ENCODE peak calls at places on chromosomes 6 and 20, in eight cellular contexts. One of them, this sample, is unnamed.
A peak's percentile ranks its signal among the peaks of the same experiment; 100 is the strongest.

GRCh38 chr6:107917468-107918375 is 40.3 kb downstream of the SEC63 start:
- DNase-seq in H1: no peak
- DNase-seq in HFFc6: no peak
- DNase-seq in progenitor cell of endocrine pancreas: no peak
- DNase-seq in pancreas: no peak
- DNase-seq in epithelial cell of esophagus: no peak
- DNase-seq in RWPE2: no peak
- DNase-seq in B cell: no peak
- DNase-seq in this sample: peak; percentile 20

GRCh38 chr6:3061501-3061941 is 6.8 kb upstream of the RIPK1 start:
- DNase-seq in H1: no peak
- DNase-seq in HFFc6: peak; percentile 91
- DNase-seq in progenitor cell of endocrine pancreas: no peak
- DNase-seq in pancreas: no peak
- DNase-seq in epithelial cell of esophagus: peak; percentile 88
- DNase-seq in RWPE2: no peak
- DNase-seq in B cell: no peak
- DNase-seq in this sample: no peak

GRCh38 chr6:37192669-37193068 is 22.7 kb downstream of the PIM1 start:
- DNase-seq in H1: no peak
- DNase-seq in HFFc6: no peak
- DNase-seq in progenitor cell of endocrine pancreas: no peak
- DNase-seq in pancreas: no peak
- DNase-seq in epithelial cell of esophagus: no peak
- DNase-seq in RWPE2: no peak
- DNase-seq in B cell: no peak
- DNase-seq in this sample: no peak

GRCh38 chr6:99092461-99092860 is 144.7 kb upstream of the FBXL4 start:
- DNase-seq in H1: no peak
- DNase-seq in HFFc6: no peak
- DNase-seq in progenitor cell of endocrine pancreas: no peak
- DNase-seq in pancreas: no peak
- DNase-seq in epithelial cell of esophagus: no peak
- DNase-seq in RWPE2: no peak
- DNase-seq in B cell: no peak
- DNase-seq in this sample: no peak

GRCh38 chr6:7282097-7282906 is 30.7 kb downstream of the SSR1 start:
- DNase-seq in H1: no peak
- DNase-seq in HFFc6: no peak
- DNase-seq in progenitor cell of endocrine pancreas: no peak
- DNase-seq in pancreas: no peak
- DNase-seq in epithelial cell of esophagus: no peak
- DNase-seq in RWPE2: no peak
- DNase-seq in B cell: no peak
- DNase-seq in this sample: no peak

GRCh38 chr6:71375676-71376075 is 87.1 kb downstream of the OGFRL1 start:
- DNase-seq in H1: no peak
- DNase-seq in HFFc6: no peak
- DNase-seq in progenitor cell of endocrine pancreas: no peak
- DNase-seq in pancreas: no peak
- DNase-seq in epithelial cell of esophagus: peak; percentile 53
- DNase-seq in RWPE2: no peak
- DNase-seq in B cell: no peak
- DNase-seq in this sample: no peak

GRCh38 chr6:79574636-79575035 is 37.4 kb upstream of the LCA5 start:
- DNase-seq in H1: no peak
- DNase-seq in HFFc6: peak; percentile 13
- DNase-seq in progenitor cell of endocrine pancreas: no peak
- DNase-seq in pancreas: no peak
- DNase-seq in epithelial cell of esophagus: peak; percentile 32
- DNase-seq in RWPE2: no peak
- DNase-seq in B cell: no peak
- DNase-seq in this sample: no peak

GRCh38 chr20:51385941-51386530 is 156.5 kb downstream of the NFATC2 start:
- DNase-seq in H1: no peak
- DNase-seq in HFFc6: peak; percentile 25
- DNase-seq in progenitor cell of endocrine pancreas: no peak
- DNase-seq in pancreas: no peak
- DNase-seq in epithelial cell of esophagus: peak; percentile 57
- DNase-seq in RWPE2: peak; percentile 66
- DNase-seq in B cell: peak; percentile 49
- DNase-seq in this sample: peak; percentile 59

GRCh38 chr6:17091122-17091521 is 10.7 kb upstream of the STMND1 start:
- DNase-seq in H1: no peak
- DNase-seq in HFFc6: no peak
- DNase-seq in progenitor cell of endocrine pancreas: no peak
- DNase-seq in pancreas: no peak
- DNase-seq in epithelial cell of esophagus: peak; percentile 13
- DNase-seq in RWPE2: no peak
- DNase-seq in B cell: no peak
- DNase-seq in this sample: no peak

GRCh38 chr6:3152689-3153088 is 4.7 kb downstream of the TUBB2A start:
- DNase-seq in H1: no peak
- DNase-seq in HFFc6: no peak
- DNase-seq in progenitor cell of endocrine pancreas: no peak
- DNase-seq in pancreas: no peak
- DNase-seq in epithelial cell of esophagus: no peak
- DNase-seq in RWPE2: no peak
- DNase-seq in B cell: no peak
- DNase-seq in this sample: no peak

GRCh38 chr6:156809034-156809433 is 31.9 kb downstream of the ARID1B start:
- DNase-seq in H1: no peak
- DNase-seq in HFFc6: peak; percentile 22
- DNase-seq in progenitor cell of endocrine pancreas: no peak
- DNase-seq in pancreas: no peak
- DNase-seq in epithelial cell of esophagus: no peak
- DNase-seq in RWPE2: no peak
- DNase-seq in B cell: peak; percentile 57
- DNase-seq in this sample: peak; percentile 46

GRCh38 chr6:39361657-39362486 is 39.4 kb upstream of the KCNK16 start:
- DNase-seq in H1: peak; percentile 88
- DNase-seq in HFFc6: peak; percentile 35
- DNase-seq in progenitor cell of endocrine pancreas: peak; percentile 62
- DNase-seq in pancreas: peak; percentile 77
- DNase-seq in epithelial cell of esophagus: peak; percentile 62
- DNase-seq in RWPE2: no peak
- DNase-seq in B cell: peak; percentile 58
- DNase-seq in this sample: peak; percentile 81

GRCh38 chr20:6665621-6666345 is 101.7 kb upstream of the BMP2 start:
- DNase-seq in H1: no peak
- DNase-seq in HFFc6: no peak
- DNase-seq in progenitor cell of endocrine pancreas: no peak
- DNase-seq in pancreas: no peak
- DNase-seq in epithelial cell of esophagus: no peak
- DNase-seq in RWPE2: no peak
- DNase-seq in B cell: no peak
- DNase-seq in this sample: no peak

GRCh38 chr6:43524483-43524961 is 7.6 kb downstream of the POLR1C start:
- DNase-seq in H1: no peak
- DNase-seq in HFFc6: no peak
- DNase-seq in progenitor cell of endocrine pancreas: no peak
- DNase-seq in pancreas: no peak
- DNase-seq in epithelial cell of esophagus: no peak
- DNase-seq in RWPE2: no peak
- DNase-seq in B cell: no peak
- DNase-seq in this sample: no peak

GRCh38 chr20:48656661-48657211 is 171.1 kb downstream of the PREX1 start:
- DNase-seq in H1: peak; percentile 85
- DNase-seq in HFFc6: no peak
- DNase-seq in progenitor cell of endocrine pancreas: no peak
- DNase-seq in pancreas: peak; percentile 74
- DNase-seq in epithelial cell of esophagus: no peak
- DNase-seq in RWPE2: peak; percentile 89
- DNase-seq in B cell: no peak
- DNase-seq in this sample: no peak

GRCh38 chr20:40524071-40524470 is 165.0 kb downstream of the MAFB start:
- DNase-seq in H1: no peak
- DNase-seq in HFFc6: no peak
- DNase-seq in progenitor cell of endocrine pancreas: no peak
- DNase-seq in pancreas: no peak
- DNase-seq in epithelial cell of esophagus: no peak
- DNase-seq in RWPE2: no peak
- DNase-seq in B cell: no peak
- DNase-seq in this sample: no peak

GRCh38 chr6:156808287-156808686 is 31.1 kb downstream of the ARID1B start:
- DNase-seq in H1: no peak
- DNase-seq in HFFc6: no peak
- DNase-seq in progenitor cell of endocrine pancreas: no peak
- DNase-seq in pancreas: no peak
- DNase-seq in epithelial cell of esophagus: no peak
- DNase-seq in RWPE2: no peak
- DNase-seq in B cell: no peak
- DNase-seq in this sample: no peak

GRCh38 chr20:25378884-25379733 is 11.5 kb downstream of the ABHD12 start:
- DNase-seq in H1: no peak
- DNase-seq in HFFc6: no peak
- DNase-seq in progenitor cell of endocrine pancreas: no peak
- DNase-seq in pancreas: no peak
- DNase-seq in epithelial cell of esophagus: no peak
- DNase-seq in RWPE2: no peak
- DNase-seq in B cell: no peak
- DNase-seq in this sample: no peak

GRCh38 chr6:89596484-89596883 is 42.1 kb downstream of the LYRM2 start:
- DNase-seq in H1: no peak
- DNase-seq in HFFc6: no peak
- DNase-seq in progenitor cell of endocrine pancreas: no peak
- DNase-seq in pancreas: no peak
- DNase-seq in epithelial cell of esophagus: peak; percentile 10
- DNase-seq in RWPE2: no peak
- DNase-seq in B cell: no peak
- DNase-seq in this sample: no peak

GRCh38 chr20:34549291-34549928 is 9.1 kb upstream of the MAP1LC3A start:
- DNase-seq in H1: peak; percentile 64
- DNase-seq in HFFc6: peak; percentile 8
- DNase-seq in progenitor cell of endocrine pancreas: no peak
- DNase-seq in pancreas: no peak
- DNase-seq in epithelial cell of esophagus: peak; percentile 80
- DNase-seq in RWPE2: no peak
- DNase-seq in B cell: no peak
- DNase-seq in this sample: no peak

GRCh38 chr6:116096979-116097816 is 3.5 kb upstream of the NT5DC1 start:
- DNase-seq in H1: no peak
- DNase-seq in HFFc6: no peak
- DNase-seq in progenitor cell of endocrine pancreas: no peak
- DNase-seq in pancreas: no peak
- DNase-seq in epithelial cell of esophagus: no peak
- DNase-seq in RWPE2: no peak
- DNase-seq in B cell: no peak
- DNase-seq in this sample: no peak

GRCh38 chr6:8274240-8274639 is 161.1 kb downstream of the SLC35B3 start:
- DNase-seq in H1: no peak
- DNase-seq in HFFc6: no peak
- DNase-seq in progenitor cell of endocrine pancreas: no peak
- DNase-seq in pancreas: no peak
- DNase-seq in epithelial cell of esophagus: no peak
- DNase-seq in RWPE2: no peak
- DNase-seq in B cell: no peak
- DNase-seq in this sample: no peak

GRCh38 chr20:23923311-23923710 is 43.8 kb upstream of the CST5 start:
- DNase-seq in H1: no peak
- DNase-seq in HFFc6: no peak
- DNase-seq in progenitor cell of endocrine pancreas: no peak
- DNase-seq in pancreas: no peak
- DNase-seq in epithelial cell of esophagus: no peak
- DNase-seq in RWPE2: no peak
- DNase-seq in B cell: no peak
- DNase-seq in this sample: no peak

GRCh38 chr6:96015321-96015790 is 418 bp upstream of the FUT9 start:
- DNase-seq in H1: peak; percentile 74
- DNase-seq in HFFc6: no peak
- DNase-seq in progenitor cell of endocrine pancreas: peak; percentile 28
- DNase-seq in pancreas: peak; percentile 73
- DNase-seq in epithelial cell of esophagus: no peak
- DNase-seq in RWPE2: no peak
- DNase-seq in B cell: no peak
- DNase-seq in this sample: no peak
- TF ChIP-seq CTCF in H1: no peak
- TF ChIP-seq CTCF in HFFc6: no peak
- TF ChIP-seq CTCF in progenitor cell of endocrine pancreas: peak; percentile 25
- TF ChIP-seq CTCF in pancreas: no peak
- TF ChIP-seq CTCF in epithelial cell of esophagus: no peak
- TF ChIP-seq CTCF in RWPE2: no peak
- TF ChIP-seq CTCF in B cell: no peak
- TF ChIP-seq CTCF in this sample: no peak

GRCh38 chr6:72810571-72811280 is 188.9 kb downstream of the KCNQ5 start:
- DNase-seq in H1: no peak
- DNase-seq in HFFc6: peak; percentile 27
- DNase-seq in progenitor cell of endocrine pancreas: no peak
- DNase-seq in pancreas: no peak
- DNase-seq in epithelial cell of esophagus: no peak
- DNase-seq in RWPE2: no peak
- DNase-seq in B cell: no peak
- DNase-seq in this sample: no peak
- TF ChIP-seq CTCF in H1: no peak
- TF ChIP-seq CTCF in HFFc6: no peak
- TF ChIP-seq CTCF in progenitor cell of endocrine pancreas: no peak
- TF ChIP-seq CTCF in pancreas: no peak
- TF ChIP-seq CTCF in epithelial cell of esophagus: no peak
- TF ChIP-seq CTCF in RWPE2: no peak
- TF ChIP-seq CTCF in B cell: no peak
- TF ChIP-seq CTCF in this sample: no peak

GRCh38 chr6:136927313-136927712 is 5.2 kb downstream of the SLC35D3 start:
- DNase-seq in H1: peak; percentile 57
- DNase-seq in HFFc6: peak; percentile 3
- DNase-seq in progenitor cell of endocrine pancreas: no peak
- DNase-seq in pancreas: no peak
- DNase-seq in epithelial cell of esophagus: peak; percentile 17
- DNase-seq in RWPE2: no peak
- DNase-seq in B cell: no peak
- DNase-seq in this sample: peak; percentile 48
- TF ChIP-seq CTCF in H1: peak; percentile 44
- TF ChIP-seq CTCF in HFFc6: peak; percentile 45
- TF ChIP-seq CTCF in progenitor cell of endocrine pancreas: peak; percentile 16
- TF ChIP-seq CTCF in pancreas: no peak
- TF ChIP-seq CTCF in epithelial cell of esophagus: peak; percentile 20
- TF ChIP-seq CTCF in RWPE2: peak; percentile 40
- TF ChIP-seq CTCF in B cell: peak; percentile 11
- TF ChIP-seq CTCF in this sample: peak; percentile 52

DNA sequence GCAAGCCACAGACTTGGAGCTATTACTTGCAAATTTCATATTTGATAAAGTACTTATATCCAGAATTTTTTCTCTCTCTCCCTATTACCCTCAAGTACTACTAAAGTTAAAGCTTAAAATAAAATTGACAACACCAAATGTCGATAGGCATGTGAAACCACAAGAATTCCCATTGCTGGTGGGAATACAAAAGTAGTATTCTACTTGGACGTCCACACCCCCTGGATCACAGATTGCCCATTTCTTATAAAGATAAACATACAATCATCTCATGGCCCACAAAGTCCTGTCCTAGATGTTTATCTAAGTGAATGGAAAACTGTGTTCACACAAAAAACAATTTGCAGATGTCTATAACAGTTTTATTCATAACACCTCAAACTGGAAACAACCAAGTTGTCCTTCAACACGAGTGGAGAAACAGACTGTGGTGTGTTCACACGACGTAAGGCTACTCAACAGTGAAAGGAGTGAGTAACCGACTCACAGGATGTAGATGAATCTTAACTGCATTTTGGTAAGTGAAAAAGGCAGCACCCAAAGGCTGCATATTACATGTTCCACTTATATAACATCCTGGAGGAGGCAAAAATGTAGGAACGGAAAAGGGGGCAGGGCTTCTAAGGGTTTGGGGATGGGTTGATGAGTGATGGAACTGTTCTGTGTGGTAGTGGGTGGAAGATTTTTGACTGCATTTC is 297.4 kb downstream of the THBS2 start:
- DNase-seq in H1: no peak
- DNase-seq in HFFc6: no peak
- DNase-seq in progenitor cell of endocrine pancreas: no peak
- DNase-seq in pancreas: no peak
- DNase-seq in epithelial cell of esophagus: peak; percentile 2
- DNase-seq in RWPE2: no peak
- DNase-seq in B cell: no peak
- DNase-seq in this sample: no peak
- TF ChIP-seq CTCF in H1: no peak
- TF ChIP-seq CTCF in HFFc6: no peak
- TF ChIP-seq CTCF in progenitor cell of endocrine pancreas: no peak
- TF ChIP-seq CTCF in pancreas: no peak
- TF ChIP-seq CTCF in epithelial cell of esophagus: no peak
- TF ChIP-seq CTCF in RWPE2: no peak
- TF ChIP-seq CTCF in B cell: no peak
- TF ChIP-seq CTCF in this sample: no peak

This sample was measured in GM10248.